ENCODE peak calls at places on chromosomes 5 and 9, in four cellular contexts. One of them, this sample, is unnamed.

GRCh38 chr5:129591508-129592160 is 131.5 kb downstream of the ADAMTS19 start:
- DNase-seq in CD8-positive, alpha-beta T cell: no peak
- DNase-seq in lower leg skin: no peak
- DNase-seq in GM06990: no peak
- DNase-seq in this sample: no peak

GRCh38 chr5:17910318-17910717 is 276.1 kb downstream of the TAF11L14 start:
- DNase-seq in CD8-positive, alpha-beta T cell: no peak
- DNase-seq in lower leg skin: no peak
- DNase-seq in GM06990: no peak
- DNase-seq in this sample: no peak

GRCh38 chr9:93679536-93680444 is 103.4 kb downstream of the PHF2 start:
- DNase-seq in CD8-positive, alpha-beta T cell: peak
- DNase-seq in lower leg skin: peak
- DNase-seq in GM06990: no peak
- DNase-seq in this sample: no peak

GRCh38 chr9:96554326-96554725 is 65.3 kb downstream of the CDC14B start:
- DNase-seq in CD8-positive, alpha-beta T cell: no peak
- DNase-seq in lower leg skin: no peak
- DNase-seq in GM06990: no peak
- DNase-seq in this sample: no peak

GRCh38 chr5:124156408-124157027 is 589.9 kb downstream of the ZNF608 start:
- DNase-seq in CD8-positive, alpha-beta T cell: no peak
- DNase-seq in lower leg skin: no peak
- DNase-seq in GM06990: no peak
- DNase-seq in this sample: no peak

GRCh38 chr5:112418412-112419049 is 546 bp downstream of the EPB41L4A start:
- DNase-seq in CD8-positive, alpha-beta T cell: no peak
- DNase-seq in lower leg skin: no peak
- DNase-seq in GM06990: peak
- DNase-seq in this sample: no peak

GRCh38 chr9:126893079-126893478 is 21.5 kb upstream of the RALGPS1 start:
- DNase-seq in CD8-positive, alpha-beta T cell: no peak
- DNase-seq in lower leg skin: no peak
- DNase-seq in GM06990: no peak
- DNase-seq in this sample: no peak

GRCh38 chr5:143796753-143797152 is 15.2 kb upstream of the HMHB1 start:
- DNase-seq in CD8-positive, alpha-beta T cell: no peak
- DNase-seq in lower leg skin: no peak
- DNase-seq in GM06990: no peak
- DNase-seq in this sample: no peak

GRCh38 chr9:128540630-128541355 is 11.6 kb upstream of the SPTAN1 start:
- DNase-seq in CD8-positive, alpha-beta T cell: no peak
- DNase-seq in lower leg skin: no peak
- DNase-seq in GM06990: no peak
- DNase-seq in this sample: no peak

GRCh38 chr5:141349917-141350619 is at the start of gene PCDHGB1:
- DNase-seq in CD8-positive, alpha-beta T cell: no peak
- DNase-seq in lower leg skin: no peak
- DNase-seq in GM06990: no peak
- DNase-seq in this sample: peak

GRCh38 chr9:99431103-99431502 is 209.0 kb downstream of the SEC61B start:
- DNase-seq in CD8-positive, alpha-beta T cell: no peak
- DNase-seq in lower leg skin: no peak
- DNase-seq in GM06990: no peak
- DNase-seq in this sample: no peak

GRCh38 chr5:134464988-134465855 is 53.5 kb upstream of the CDKN2AIPNL start:
- DNase-seq in CD8-positive, alpha-beta T cell: no peak
- DNase-seq in lower leg skin: no peak
- DNase-seq in GM06990: peak
- DNase-seq in this sample: peak

GRCh38 chr5:156824800-156825199 is 25.3 kb upstream of the PPP1R2B start:
- DNase-seq in CD8-positive, alpha-beta T cell: no peak
- DNase-seq in lower leg skin: no peak
- DNase-seq in GM06990: no peak
- DNase-seq in this sample: no peak

GRCh38 chr9:17519761-17520160 is 59.1 kb upstream of the SH3GL2 start:
- DNase-seq in CD8-positive, alpha-beta T cell: no peak
- DNase-seq in lower leg skin: no peak
- DNase-seq in GM06990: no peak
- DNase-seq in this sample: no peak

GRCh38 chr9:116662633-116663032 is 24.5 kb upstream of the TRIM32 start:
- DNase-seq in CD8-positive, alpha-beta T cell: no peak
- DNase-seq in lower leg skin: no peak
- DNase-seq in GM06990: no peak
- DNase-seq in this sample: no peak

GRCh38 chr5:112878760-112879159 is 17.7 kb downstream of the SRP19 start:
- DNase-seq in CD8-positive, alpha-beta T cell: no peak
- DNase-seq in lower leg skin: no peak
- DNase-seq in GM06990: no peak
- DNase-seq in this sample: no peak

GRCh38 chr5:107058239-107058638 is 612.5 kb downstream of the EFNA5 start:
- DNase-seq in CD8-positive, alpha-beta T cell: no peak
- DNase-seq in lower leg skin: no peak
- DNase-seq in GM06990: no peak
- DNase-seq in this sample: no peak

GRCh38 chr9:136551401-136552116 is 5.7 kb upstream of the NOTCH1 start:
- DNase-seq in CD8-positive, alpha-beta T cell: no peak
- DNase-seq in lower leg skin: peak
- DNase-seq in GM06990: peak
- DNase-seq in this sample: peak

GRCh38 chr5:167816864-167817263 is 474.6 kb upstream of the WWC1 start:
- DNase-seq in CD8-positive, alpha-beta T cell: no peak
- DNase-seq in lower leg skin: no peak
- DNase-seq in GM06990: no peak
- DNase-seq in this sample: no peak

GRCh38 chr5:14019768-14020167 is 75.3 kb upstream of the DNAH5 start:
- DNase-seq in CD8-positive, alpha-beta T cell: no peak
- DNase-seq in lower leg skin: no peak
- DNase-seq in GM06990: no peak
- DNase-seq in this sample: no peak

GRCh38 chr9:91255327-91255726 is 106.4 kb downstream of the AUH start:
- DNase-seq in CD8-positive, alpha-beta T cell: no peak
- DNase-seq in lower leg skin: no peak
- DNase-seq in GM06990: no peak
- DNase-seq in this sample: no peak

GRCh38 chr9:110058304-110058953 is 149.5 kb downstream of the C9orf152 start:
- DNase-seq in CD8-positive, alpha-beta T cell: peak
- DNase-seq in lower leg skin: no peak
- DNase-seq in GM06990: no peak
- DNase-seq in this sample: peak

GRCh38 chr5:174877987-174878386 is 153.6 kb downstream of the MSX2 start:
- DNase-seq in CD8-positive, alpha-beta T cell: no peak
- DNase-seq in lower leg skin: no peak
- DNase-seq in GM06990: no peak
- DNase-seq in this sample: no peak

GRCh38 chr5:83077662-83078261 is 415 bp downstream of the XRCC4 start:
- DNase-seq in CD8-positive, alpha-beta T cell: peak
- DNase-seq in lower leg skin: no peak
- DNase-seq in GM06990: no peak
- DNase-seq in this sample: no peak

DNA sequence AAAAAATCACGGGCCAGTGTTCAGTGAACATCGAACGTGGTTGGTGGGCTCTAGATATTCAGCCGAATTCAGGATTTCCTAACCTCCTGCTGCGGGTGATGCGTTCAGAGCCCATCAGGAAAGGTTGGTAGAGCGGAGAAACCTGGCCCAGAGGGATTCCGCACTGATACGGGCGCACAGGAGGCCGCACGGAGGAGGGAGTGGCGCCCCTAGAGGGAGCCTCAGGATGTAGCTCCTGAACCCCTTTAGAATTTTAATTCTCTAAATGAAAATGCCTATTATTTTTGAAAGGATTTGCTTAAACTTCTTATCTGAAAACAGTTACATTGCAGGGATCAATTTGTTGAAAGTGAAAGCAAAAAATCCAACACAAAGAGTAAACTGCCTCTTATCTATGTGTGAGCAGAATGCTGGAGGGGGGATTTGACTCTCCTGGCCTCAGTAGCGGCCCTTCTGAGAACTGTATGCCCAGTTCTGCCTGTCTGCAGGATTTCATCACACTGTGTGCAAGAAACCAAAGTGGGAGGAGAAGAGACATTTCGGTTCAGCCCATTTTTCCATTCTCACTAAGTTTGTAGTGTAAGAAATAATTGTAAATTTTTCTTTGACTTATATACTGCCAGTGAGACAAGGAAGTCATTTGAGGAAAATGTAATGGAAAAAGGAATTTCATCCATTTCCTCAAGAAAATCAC is 75.9 kb downstream of the TENT4A start:
- DNase-seq in CD8-positive, alpha-beta T cell: no peak
- DNase-seq in lower leg skin: no peak
- DNase-seq in GM06990: no peak
- DNase-seq in this sample: no peak
- TF ChIP-seq CTCF in CD8-positive, alpha-beta T cell: no peak
- TF ChIP-seq CTCF in lower leg skin: no peak
- TF ChIP-seq CTCF in GM06990: peak
- TF ChIP-seq CTCF in this sample: no peak

DNA sequence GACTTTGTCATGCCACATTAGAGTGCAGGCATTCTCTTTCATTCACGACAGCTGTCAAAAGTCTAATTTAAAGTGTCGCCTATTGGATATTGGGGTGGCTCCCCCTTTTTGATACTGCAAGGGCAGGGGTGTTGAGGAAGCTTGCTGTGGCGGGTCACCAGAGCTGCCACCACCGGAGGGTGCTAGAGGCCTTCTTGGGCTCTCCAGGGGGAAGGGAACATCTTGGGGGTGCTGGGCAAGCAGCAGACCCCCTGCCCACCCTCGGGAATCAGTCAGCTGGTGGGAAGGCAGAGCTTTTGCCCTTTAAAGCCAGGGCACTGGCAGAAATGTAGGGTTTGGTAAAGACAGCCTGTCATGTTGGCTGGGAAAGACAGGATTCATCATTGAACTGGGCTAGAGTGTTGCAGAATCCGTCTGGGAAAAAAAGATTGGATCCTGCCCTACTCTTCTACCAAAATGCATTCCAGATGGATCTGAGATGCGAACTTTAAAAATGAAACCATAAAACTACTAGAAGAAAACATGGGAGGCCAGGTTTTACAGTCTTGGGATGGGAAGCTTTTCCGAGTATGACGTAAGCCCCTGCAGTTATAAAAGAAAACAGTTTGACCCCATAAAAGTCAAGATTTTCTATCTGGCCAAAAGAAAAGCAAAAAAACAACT is 22.3 kb downstream of the COL5A1 start:
- DNase-seq in CD8-positive, alpha-beta T cell: no peak
- DNase-seq in lower leg skin: no peak
- DNase-seq in GM06990: no peak
- DNase-seq in this sample: no peak
- TF ChIP-seq CTCF in CD8-positive, alpha-beta T cell: no peak
- TF ChIP-seq CTCF in lower leg skin: no peak
- TF ChIP-seq CTCF in GM06990: no peak
- TF ChIP-seq CTCF in this sample: peak

GRCh38 chr5:55226027-55226933 is 835 bp downstream of the MCIDAS start:
- DNase-seq in CD8-positive, alpha-beta T cell: peak
- DNase-seq in lower leg skin: no peak
- DNase-seq in GM06990: peak
- DNase-seq in this sample: peak
- TF ChIP-seq CTCF in CD8-positive, alpha-beta T cell: no peak
- TF ChIP-seq CTCF in lower leg skin: no peak
- TF ChIP-seq CTCF in GM06990: peak
- TF ChIP-seq CTCF in this sample: peak

DNA sequence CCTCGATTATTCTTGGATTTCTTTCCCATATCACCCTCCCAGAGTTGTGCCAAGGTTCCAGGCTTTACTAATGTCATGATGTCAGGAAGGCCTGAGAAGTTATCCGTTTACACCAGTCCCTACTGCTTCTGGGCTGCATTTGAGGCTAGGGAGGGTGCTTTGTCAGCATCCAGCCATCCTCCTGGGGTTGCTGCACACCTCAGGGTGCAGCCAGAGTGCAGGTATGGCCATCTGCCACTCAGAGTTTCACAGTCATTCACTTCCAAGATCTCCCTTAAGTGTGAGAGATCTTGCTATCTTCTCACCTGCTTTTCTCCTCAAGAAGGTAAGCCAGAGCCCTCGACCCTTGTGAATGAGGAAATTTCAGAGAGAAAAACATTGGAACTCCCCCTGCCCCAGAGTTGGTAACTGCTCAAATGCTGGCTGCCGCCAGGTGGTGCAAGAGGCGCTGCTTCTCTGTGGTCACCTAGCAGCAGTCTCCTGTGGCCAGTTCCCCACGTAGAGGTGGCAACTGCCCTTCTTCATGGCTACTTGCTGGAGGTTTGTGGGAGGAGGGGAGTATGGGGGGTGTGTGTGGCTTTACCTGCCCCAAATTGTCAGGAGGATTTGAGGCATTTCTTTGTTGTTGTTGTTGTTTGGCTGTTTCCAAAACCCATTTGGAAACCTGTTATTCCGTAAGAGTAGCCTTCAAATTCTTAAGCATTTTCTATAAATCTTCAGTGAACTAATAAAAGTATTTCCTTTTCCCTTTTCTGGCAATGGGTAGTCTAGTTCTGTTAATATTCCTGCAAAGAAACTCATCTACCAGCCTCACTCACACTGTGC is 259.6 kb upstream of the DMRT1 start:
- DNase-seq in CD8-positive, alpha-beta T cell: no peak
- DNase-seq in lower leg skin: no peak
- DNase-seq in GM06990: no peak
- DNase-seq in this sample: peak
- TF ChIP-seq CTCF in CD8-positive, alpha-beta T cell: no peak
- TF ChIP-seq CTCF in lower leg skin: no peak
- TF ChIP-seq CTCF in GM06990: peak
- TF ChIP-seq CTCF in this sample: peak

GRCh38 chr9:121009657-121010056 is 40.4 kb downstream of the C5 start:
- DNase-seq in CD8-positive, alpha-beta T cell: no peak
- DNase-seq in lower leg skin: no peak
- DNase-seq in GM06990: no peak
- DNase-seq in this sample: no peak
- TF ChIP-seq CTCF in CD8-positive, alpha-beta T cell: no peak
- TF ChIP-seq CTCF in lower leg skin: no peak
- TF ChIP-seq CTCF in GM06990: no peak
- TF ChIP-seq CTCF in this sample: no peak

GRCh38 chr5:176817864-176818377 is 7.6 kb downstream of the UNC5A start:
- DNase-seq in CD8-positive, alpha-beta T cell: no peak
- DNase-seq in lower leg skin: no peak
- DNase-seq in GM06990: no peak
- DNase-seq in this sample: peak
- TF ChIP-seq CTCF in CD8-positive, alpha-beta T cell: no peak
- TF ChIP-seq CTCF in lower leg skin: no peak
- TF ChIP-seq CTCF in GM06990: peak
- TF ChIP-seq CTCF in this sample: peak

GRCh38 chr5:119336262-119336661 is 19.6 kb upstream of the TNFAIP8 start:
- DNase-seq in CD8-positive, alpha-beta T cell: no peak
- DNase-seq in lower leg skin: no peak
- DNase-seq in GM06990: no peak
- DNase-seq in this sample: no peak
- TF ChIP-seq CTCF in CD8-positive, alpha-beta T cell: peak
- TF ChIP-seq CTCF in lower leg skin: no peak
- TF ChIP-seq CTCF in GM06990: peak
- TF ChIP-seq CTCF in this sample: no peak

This sample was measured in GM20000.